ENCODE peak calls at places on chromosomes 13 and 19, in seven cellular contexts. T is lower leg skin, C is WERI-Rb-1, B is lower lobe of right lung, L is Peyer's patch, X is body of pancreas, Z is IMR-90. G is an unnamed sample.

GRCh38 chr19:16596399-16596798 is 24.2 kb upstream of the SLC35E1 start:
- DNase-seq in T (no peak), C (no peak), B (no peak), L (no peak), X (no peak), Z (no peak), G (no peak)

GRCh38 chr13:94703271-94703670 is 9.1 kb downstream of the SOX21 start:
- DNase-seq in T (no peak), C (no peak), B (no peak), L (no peak), X (no peak), Z (no peak), G (no peak)

GRCh38 chr19:29812080-29812880 is 489 bp downstream of the CCNE1 start:
- DNase-seq in T (no peak), C (no peak), B (peak), L (peak), X (no peak), Z (no peak), G (no peak)

GRCh38 chr13:32285633-32285965 is 29.6 kb downstream of the ZAR1L start:
- DNase-seq in T (no peak), C (no peak), B (no peak), L (no peak), X (no peak), Z (no peak), G (no peak)

GRCh38 chr13:52925221-52925620 is 76.8 kb upstream of the PCDH8 start:
- DNase-seq in T (no peak), C (no peak), B (no peak), L (no peak), X (no peak), Z (no peak), G (no peak)

GRCh38 chr13:107462501-107462900 is 752.8 kb downstream of the LIG4 start:
- DNase-seq in T (no peak), C (no peak), B (no peak), L (no peak), X (no peak), Z (peak), G (peak)

GRCh38 chr13:113528798-113529180 is 38.3 kb upstream of the DCUN1D2 start:
- DNase-seq in T (no peak), C (peak), B (no peak), L (no peak), X (no peak), Z (no peak), G (no peak)

GRCh38 chr13:37457594-37457993 is 141.0 kb downstream of the POSTN start:
- DNase-seq in T (no peak), C (no peak), B (no peak), L (no peak), X (no peak), Z (peak), G (no peak)

GRCh38 chr19:6580313-6580712 is 10.6 kb downstream of the CD70 start:
- DNase-seq in T (no peak), C (no peak), B (no peak), L (no peak), X (no peak), Z (peak), G (peak)

GRCh38 chr13:45231722-45232121 is 30.9 kb upstream of the KCTD4 start:
- DNase-seq in T (no peak), C (no peak), B (no peak), L (no peak), X (no peak), Z (peak), G (peak)

GRCh38 chr19:45615795-45616708 is 14.0 kb upstream of the GPR4 start:
- DNase-seq in T (peak), C (peak), B (peak), L (peak), X (peak), Z (peak), G (peak)

GRCh38 chr13:48009298-48009697 is 8.2 kb upstream of the SUCLA2 start:
- DNase-seq in T (no peak), C (no peak), B (no peak), L (no peak), X (no peak), Z (peak), G (peak)

GRCh38 chr19:30000862-30001261 is 58.8 kb downstream of the URI1 start:
- DNase-seq in T (no peak), C (no peak), B (no peak), L (no peak), X (no peak), Z (no peak), G (no peak)

GRCh38 chr13:98234348-98234747 is 57.3 kb upstream of the RNF113B start:
- DNase-seq in T (no peak), C (no peak), B (no peak), L (no peak), X (no peak), Z (no peak), G (no peak)

GRCh38 chr19:1874554-1875185 is 10.6 kb downstream of the ABHD17A start:
- DNase-seq in T (no peak), C (no peak), B (no peak), L (no peak), X (peak), Z (no peak), G (no peak)

GRCh38 chr19:862529-863304 is 3.3 kb downstream of the CFD start:
- DNase-seq in T (peak), C (peak), B (peak), L (peak), X (peak), Z (peak), G (peak)

GRCh38 chr13:73034901-73035300 is 23.9 kb upstream of the KLF5 start:
- DNase-seq in T (no peak), C (no peak), B (no peak), L (no peak), X (no peak), Z (no peak), G (no peak)

GRCh38 chr13:51632643-51633357 is 48.5 kb downstream of the WDFY2 start:
- DNase-seq in T (no peak), C (no peak), B (no peak), L (no peak), X (peak), Z (no peak), G (no peak)

GRCh38 chr13:111368091-111368490 is 47.6 kb downstream of the TEX29 start:
- DNase-seq in T (no peak), C (no peak), B (no peak), L (no peak), X (no peak), Z (no peak), G (no peak)

GRCh38 chr13:23671902-23672301 is 101.7 kb downstream of the TNFRSF19 start:
- DNase-seq in T (no peak), C (no peak), B (no peak), L (no peak), X (no peak), Z (peak), G (peak)

GRCh38 chr13:59962343-59962742 is 201.4 kb downstream of the DIAPH3 start:
- DNase-seq in T (no peak), C (no peak), B (no peak), L (no peak), X (no peak), Z (no peak), G (no peak)

GRCh38 chr19:30719189-30719990 is 347.2 kb downstream of the ZNF536 start:
- DNase-seq in T (no peak), C (peak), B (peak), L (peak), X (peak), Z (no peak), G (peak)

GRCh38 chr19:2043269-2043641 is 7.8 kb downstream of the MKNK2 start:
- DNase-seq in T (peak), C (no peak), B (peak), L (no peak), X (no peak), Z (no peak), G (no peak)

GRCh38 chr19:4870025-4870700 is 2.7 kb upstream of the PLIN3 start:
- DNase-seq in T (peak), C (peak), B (peak), L (peak), X (peak), Z (peak), G (peak)

GRCh38 chr19:6540918-6541689 is 10.3 kb downstream of the TNFSF9 start:
- DNase-seq in T (no peak), C (no peak), B (no peak), L (no peak), X (no peak), Z (no peak), G (no peak)

GRCh38 chr19:11479470-11480080 is 1.3 kb downstream of the ELAVL3 start:
- DNase-seq in T (no peak), C (peak), B (no peak), L (no peak), X (no peak), Z (no peak), G (no peak)

GRCh38 chr13:52159159-52159982 is at the start of gene NEK3:
- DNase-seq in T (peak), C (peak), B (peak), L (peak), X (peak), Z (peak), G (peak)

GRCh38 chr19:58352760-58353671 is at the start of gene A1BG:
- DNase-seq in T (no peak), C (no peak), B (peak), L (no peak), X (no peak), Z (no peak), G (no peak)

GRCh38 chr13:43227721-43228120 is 204.3 kb downstream of the DNAJC15 start:
- DNase-seq in T (no peak), C (no peak), B (no peak), L (no peak), X (no peak), Z (peak), G (peak)

GRCh38 chr13:50038266-50038665 is 23.0 kb downstream of the KCNRG start:
- DNase-seq in T (no peak), C (no peak), B (no peak), L (no peak), X (no peak), Z (no peak), G (no peak)

GRCh38 chr13:46170268-46170667 is 11.7 kb downstream of the LCP1 start:
- DNase-seq in T (no peak), C (no peak), B (no peak), L (no peak), X (peak), Z (no peak), G (no peak)

GRCh38 chr13:110965038-110965754 is 50.3 kb upstream of the ANKRD10 start:
- DNase-seq in T (no peak), C (no peak), B (no peak), L (no peak), X (peak), Z (peak), G (peak)

GRCh38 chr13:73722120-73722519 is 412.1 kb downstream of the KLF12 start:
- DNase-seq in T (no peak), C (no peak), B (no peak), L (no peak), X (no peak), Z (peak), G (peak)

GRCh38 chr19:20565321-20566018 is at the start of gene ZNF737:
- DNase-seq in T (peak), C (peak), B (peak), L (peak), X (peak), Z (peak), G (peak)
- TF ChIP-seq CTCF in T (no peak), C (peak), B (no peak), L (no peak), X (peak), Z (peak), G (peak)

GRCh38 chr19:48490980-48491792 is 20.4 kb downstream of the LMTK3 start:
- DNase-seq in T (no peak), C (peak), B (no peak), L (peak), X (peak), Z (no peak), G (no peak)
- H3K4me3 ChIP-seq in T (no peak), C (peak), B (no peak), L (peak), X (no peak), Z (no peak), G (no peak)

DNA sequence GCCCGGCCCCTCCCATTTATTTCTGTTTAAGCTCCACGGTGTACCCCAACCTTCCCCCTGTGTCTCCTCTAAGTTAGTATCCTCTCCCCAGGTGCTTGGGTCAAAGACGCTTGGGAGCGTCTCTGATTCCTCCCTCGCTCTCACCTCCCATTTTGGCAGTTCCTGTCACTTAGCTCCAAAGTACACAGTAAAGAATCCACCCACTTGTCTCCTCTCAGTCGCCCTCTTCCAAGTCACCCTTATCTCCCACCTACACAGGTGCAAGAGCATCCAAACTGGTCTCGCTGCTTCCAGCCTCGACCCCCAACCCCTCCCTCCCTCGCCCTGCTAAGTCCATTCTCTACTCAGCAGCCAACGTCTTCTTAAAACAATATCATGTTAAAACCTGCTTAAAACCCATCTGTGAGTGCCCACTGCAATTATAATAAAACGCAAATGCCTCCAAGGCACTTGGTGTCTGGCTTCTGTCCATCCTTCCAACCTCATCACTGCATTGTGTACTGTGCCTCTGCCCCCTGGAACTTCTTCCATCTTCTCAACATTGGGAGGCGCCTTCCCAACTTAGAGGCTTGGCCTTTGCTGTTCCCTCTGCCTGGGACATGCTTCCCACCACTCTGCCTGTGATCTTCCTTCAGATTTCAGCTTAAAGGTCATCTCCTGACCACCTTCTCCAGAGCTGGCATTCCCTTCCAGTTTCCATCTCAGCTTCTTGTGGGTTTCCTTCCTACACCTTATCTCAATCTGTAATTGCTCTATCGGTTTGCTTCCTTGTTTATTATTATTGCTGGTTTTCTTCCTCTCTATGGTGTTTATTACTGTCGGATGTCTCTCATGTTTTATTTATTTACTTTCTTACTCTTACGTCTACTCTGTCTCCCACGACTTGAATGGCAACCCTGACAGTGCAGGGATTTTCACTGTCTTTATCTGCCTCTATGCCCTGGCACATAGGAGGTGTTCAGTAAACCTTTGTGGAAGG is 9.5 kb upstream of the KLK14 start:
- DNase-seq in T (no peak), C (no peak), B (no peak), L (no peak), X (no peak), Z (no peak), G (no peak)
- TF ChIP-seq CTCF in T (no peak), C (no peak), B (no peak), L (no peak), X (no peak), Z (no peak), G (no peak)

DNA sequence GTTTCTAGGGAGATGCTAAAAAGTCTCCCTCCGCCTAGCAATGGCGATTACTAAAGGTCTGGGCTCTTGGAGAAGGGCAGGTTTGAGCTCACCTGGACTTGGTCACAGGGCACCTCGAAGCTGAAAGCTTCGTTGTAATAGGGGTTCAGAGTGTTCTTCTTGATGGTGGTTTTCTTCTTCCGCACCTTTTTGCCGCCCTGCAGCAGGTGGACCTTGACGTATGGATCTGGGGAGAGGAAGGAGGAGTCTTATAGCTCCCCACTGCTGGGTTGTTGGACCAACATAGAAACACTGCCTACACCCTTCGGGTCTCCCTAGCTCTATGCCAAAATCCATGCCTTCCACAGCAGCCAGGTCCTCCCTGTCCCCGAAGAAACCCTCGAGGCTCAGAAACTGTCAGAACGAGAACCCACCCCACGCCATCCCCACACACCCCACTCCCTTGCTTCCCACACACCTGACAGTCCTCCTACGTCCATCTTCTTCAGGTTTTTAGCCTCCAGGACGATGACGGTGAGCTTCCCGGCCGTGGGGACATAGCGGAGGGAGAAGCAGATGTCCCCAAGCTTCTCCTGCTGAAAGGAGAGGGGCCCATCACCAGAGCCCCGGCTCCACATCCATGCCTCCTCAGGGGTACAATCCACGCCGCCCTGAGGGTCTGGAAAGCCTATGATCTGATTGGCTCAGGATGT is 5.5 kb downstream of the SYT5 start:
- DNase-seq in T (no peak), C (no peak), B (no peak), L (no peak), X (no peak), Z (no peak), G (no peak)
- H3K4me3 ChIP-seq in T (no peak), C (peak), B (no peak), L (no peak), X (no peak), Z (no peak), G (no peak)

GRCh38 chr13:63124863-63125262 is 1709.2 kb upstream of the PCDH20 start:
- DNase-seq in T (no peak), C (no peak), B (no peak), L (no peak), X (no peak), Z (peak), G (peak)
- TF ChIP-seq CTCF in T (no peak), C (no peak), B (no peak), L (no peak), X (no peak), Z (peak), G (no peak)

GRCh38 chr19:38321646-38322323 is 2.1 kb downstream of the KCNK6 start:
- DNase-seq in T (no peak), C (no peak), B (no peak), L (no peak), X (peak), Z (peak), G (peak)

GRCh38 chr19:38319421-38320258 is at the start of gene KCNK6:
- DNase-seq in T (no peak), C (peak), B (peak), L (peak), X (peak), Z (no peak), G (peak)

GRCh38 chr19:38323276-38323675 is 3.6 kb downstream of the KCNK6 start:
- DNase-seq in T (no peak), C (no peak), B (no peak), L (no peak), X (no peak), Z (no peak), G (no peak)

GRCh38 chr19:38318595-38319142 is 976 bp upstream of the KCNK6 start:
- DNase-seq in T (no peak), C (no peak), B (no peak), L (no peak), X (no peak), Z (no peak), G (peak)

GRCh38 chr19:38320969-38321339 is 1.3 kb downstream of the KCNK6 start:
- DNase-seq in T (no peak), C (no peak), B (no peak), L (no peak), X (no peak), Z (no peak), G (no peak)
- H3K4me3 ChIP-seq in T (no peak), C (no peak), B (peak), L (no peak), X (no peak), Z (no peak), G (peak)